ENCODE peak calls at places on chromosomes 7 and 10, in four cellular contexts. U is HCT116, Y is K562, Q is HepG2. I is an unnamed sample.

GRCh38 chr7:95871078-95871848 is 98.9 kb downstream of the DYNC1I1 start:
- DNase-seq in U (peak; percentile 29), Q (peak; percentile 43), Y (peak; percentile 60), I (peak; percentile 38)

GRCh38 chr10:80498833-80499671 is 38.6 kb upstream of the SH2D4B start:
- DNase-seq in Y (peak; percentile 94), Q (peak; percentile 94), U (peak; percentile 85), I (peak; percentile 46)

GRCh38 chr7:129780257-129781127 is 169.0 kb downstream of the NRF1 start:
- DNase-seq in Y (peak; percentile 96), U (peak; percentile 75), Q (peak; percentile 72), I (peak; percentile 38)

GRCh38 chr7:156009569-156009968 is 197.3 kb upstream of the SHH start:
- DNase-seq in U (no peak), Q (no peak), Y (no peak), I (no peak)

GRCh38 chr10:2619927-2620326 is 447.4 kb upstream of the PFKP start:
- DNase-seq in Y (no peak), Q (no peak), U (no peak), I (no peak)

GRCh38 chr7:50921114-50921513 is 138.4 kb upstream of the GRB10 start:
- DNase-seq in U (no peak), Y (no peak), Q (no peak), I (no peak)

GRCh38 chr10:10489765-10490164 is 527.9 kb upstream of the CELF2 start:
- DNase-seq in Q (no peak), U (no peak), Y (no peak), I (no peak)

GRCh38 chr10:36606234-36606839 is 519.1 kb upstream of the ANKRD30A start:
- DNase-seq in Q (no peak), Y (no peak), U (no peak), I (no peak)

GRCh38 chr10:132402781-132403241 is 5.8 kb downstream of the PWWP2B start:
- DNase-seq in Q (no peak), U (no peak), Y (no peak), I (no peak)

GRCh38 chr10:120614685-120615084 is 157.7 kb downstream of the PLPP4 start:
- DNase-seq in Y (no peak), U (no peak), Q (no peak), I (no peak)

GRCh38 chr10:76337641-76338040 is 906.2 kb downstream of the LRMDA start:
- DNase-seq in Y (no peak), Q (no peak), U (no peak), I (no peak)

GRCh38 chr7:85829817-85830432 is 643.1 kb upstream of the SEMA3D start:
- DNase-seq in U (no peak), Y (no peak), Q (no peak), I (no peak)

GRCh38 chr10:110524864-110525242 is 27.1 kb downstream of the DUSP5 start:
- DNase-seq in Y (no peak), U (no peak), Q (no peak), I (no peak)

GRCh38 chr7:28157826-28158416 is 22.7 kb downstream of the JAZF1 start:
- DNase-seq in Q (no peak), Y (no peak), U (no peak), I (no peak)

GRCh38 chr7:47008461-47008860 is 573.5 kb downstream of the TNS3 start:
- DNase-seq in Q (no peak), U (no peak), Y (no peak), I (no peak)

GRCh38 chr10:103636492-103636891 is 143.0 kb downstream of the NEURL1 start:
- DNase-seq in U (no peak), Q (no peak), Y (no peak), I (no peak)

GRCh38 chr7:71144963-71145362 is 13.0 kb downstream of the GALNT17 start:
- DNase-seq in U (no peak), Q (no peak), Y (no peak), I (no peak)

GRCh38 chr7:55966851-55967250 is 2.5 kb downstream of the NIPSNAP2 start:
- DNase-seq in Q (no peak), Y (no peak), U (no peak), I (no peak)

GRCh38 chr7:152590481-152590880 is 85.5 kb downstream of the XRCC2 start:
- DNase-seq in Q (no peak), U (no peak), Y (no peak), I (no peak)

GRCh38 chr7:156963472-156963871 is 14.0 kb downstream of the NOM1 start:
- DNase-seq in Y (no peak), Q (no peak), U (no peak), I (no peak)

GRCh38 chr10:113362645-113363091 is 190.2 kb upstream of the HABP2 start:
- DNase-seq in Q (no peak), U (no peak), Y (no peak), I (no peak)

GRCh38 chr10:13338337-13339128 is 9.6 kb downstream of the SEPHS1 start:
- DNase-seq in Y (no peak), Q (no peak), U (no peak), I (no peak)

GRCh38 chr7:47681241-47681810 is 99.4 kb upstream of the TNS3 start:
- DNase-seq in Y (no peak), U (no peak), Q (no peak), I (no peak)

GRCh38 chr7:146772581-146772980 is 656.0 kb downstream of the CNTNAP2 start:
- DNase-seq in U (no peak), Y (no peak), Q (no peak), I (no peak)

GRCh38 chr7:26858735-26859134 is 5.7 kb downstream of the SKAP2 start:
- DNase-seq in Y (no peak), U (no peak), Q (no peak), I (no peak)

GRCh38 chr7:26151096-26151495 is 902 bp upstream of the NFE2L3 start:
- DNase-seq in Q (no peak), U (no peak), Y (no peak), I (no peak)

GRCh38 chr10:1732501-1733123 is 4.7 kb downstream of the ADARB2 start:
- DNase-seq in U (no peak), Q (no peak), Y (no peak), I (no peak)

GRCh38 chr7:150481207-150481920 is 30.9 kb downstream of the GIMAP8 start:
- DNase-seq in Q (no peak), Y (no peak), U (no peak), I (no peak)

GRCh38 chr7:17758008-17758407 is 182.3 kb downstream of the SNX13 start:
- DNase-seq in U (no peak), Q (no peak), Y (no peak), I (no peak)

GRCh38 chr10:73843254-73843653 is 31.1 kb downstream of the CAMK2G start:
- DNase-seq in Y (no peak), U (no peak), Q (no peak), I (no peak)

GRCh38 chr7:73718438-73718881 is 1.0 kb downstream of the STX1A start:
- DNase-seq in Y (no peak), Q (no peak), U (no peak), I (no peak)

GRCh38 chr7:85508642-85509429 is 322.0 kb upstream of the SEMA3D start:
- DNase-seq in Y (no peak), U (no peak), Q (no peak), I (no peak)

GRCh38 chr7:156105337-156106106 is 293.3 kb upstream of the SHH start:
- DNase-seq in U (no peak), Q (no peak), Y (no peak), I (no peak)

GRCh38 chr10:79185796-79186374 is 117.1 kb downstream of the ZMIZ1 start:
- DNase-seq in Q (peak; percentile 49), U (no peak), Y (no peak), I (no peak)

GRCh38 chr7:140607441-140607989 is 33.1 kb downstream of the DENND2A start:
- DNase-seq in Q (no peak), U (no peak), Y (no peak), I (no peak)

GRCh38 chr10:58028597-58029366 is 238.9 kb downstream of the IPMK start:
- DNase-seq in Y (no peak), U (no peak), Q (no peak), I (no peak)

DNA sequence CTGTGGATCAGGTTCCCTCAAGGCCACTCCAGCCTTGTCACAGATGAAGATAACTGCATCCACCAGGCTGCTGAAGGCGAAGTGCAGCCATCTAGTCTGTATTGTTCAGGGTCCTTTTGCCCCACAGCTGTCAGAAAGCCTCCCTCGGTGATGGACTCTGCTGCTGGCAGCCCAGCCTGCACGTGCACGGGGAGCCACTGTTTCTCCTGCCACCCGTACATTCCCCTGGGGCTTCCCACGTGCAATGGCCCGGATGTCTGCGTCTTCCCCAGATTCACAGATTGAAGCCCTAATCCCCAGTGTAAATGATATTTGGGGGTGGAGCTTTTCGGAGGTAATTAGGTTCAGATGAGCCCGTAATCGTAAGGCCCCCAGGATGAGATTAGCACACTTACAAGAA is 46.6 kb upstream of the VIPR2 start:
- DNase-seq in Y (no peak), U (no peak), Q (no peak), I (no peak)
- H3K9me3 ChIP-seq in Y (peaks cover 8% of the 10 kb centered on the region), U (no peaks in the 10 kb centered on the region), Q (no peaks in the 10 kb centered on the region), I (peaks cover 7% of the 10 kb centered on the region)

DNA sequence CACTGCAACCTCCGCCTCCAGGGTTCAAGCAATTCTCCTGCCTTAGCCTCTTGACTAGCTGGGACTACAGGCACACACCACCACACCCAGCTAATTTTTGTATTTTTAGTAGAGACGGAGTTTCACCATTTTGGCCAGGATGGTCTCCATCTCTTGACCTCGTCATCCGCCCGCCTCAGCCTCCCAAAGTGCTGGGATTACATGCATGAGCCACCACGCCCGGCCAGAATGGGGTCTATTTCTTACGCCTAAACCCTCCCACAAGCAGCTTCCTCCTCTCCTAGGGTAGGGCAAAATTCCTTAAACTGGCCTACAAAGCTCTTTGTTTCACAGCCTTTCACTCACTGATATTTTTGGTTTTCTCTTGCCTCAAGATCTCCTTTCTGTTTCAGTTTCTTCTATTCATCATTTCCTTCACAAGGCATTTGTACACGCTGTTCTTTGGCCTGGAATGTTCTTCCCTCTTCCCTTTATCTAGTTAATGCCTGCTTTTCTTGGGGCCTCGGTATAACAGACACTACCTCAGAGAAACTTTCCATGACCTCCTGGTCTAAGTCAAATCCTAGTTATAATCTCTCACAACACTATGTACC is 6.7 kb downstream of the CPEB3 start:
- DNase-seq in Y (no peak), Q (no peak), U (no peak), I (no peak)
- TF ChIP-seq TCF7L2 in Y (no peak), Q (no peak), U (no peak), I (no peak)

DNA sequence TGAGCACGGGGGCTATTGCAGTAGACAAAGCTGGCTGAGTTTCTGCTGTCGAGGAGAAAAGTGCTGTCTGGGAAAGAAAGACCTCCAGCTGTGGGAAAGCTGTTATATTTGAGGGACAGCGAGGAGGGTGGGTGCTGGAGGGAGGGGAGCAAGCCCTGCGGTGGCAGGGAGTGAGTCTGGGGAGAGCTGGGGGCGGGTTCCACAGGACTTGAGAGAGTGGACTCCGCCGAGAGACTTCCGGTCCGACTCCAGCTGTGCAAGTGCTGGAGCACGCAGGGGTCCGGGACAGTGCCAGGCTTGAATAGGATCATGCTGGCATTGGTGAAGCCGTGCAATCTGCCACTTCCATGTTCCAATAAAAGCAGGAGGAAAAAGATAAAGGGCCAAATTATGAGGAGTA is 602.1 kb upstream of the FOXK1 start:
- DNase-seq in Q (no peak), Y (no peak), U (no peak), I (no peak)
- H3K9me3 ChIP-seq in Q (no peaks in the 10 kb centered on the region), Y (no peaks in the 10 kb centered on the region), U (no peaks in the 10 kb centered on the region), I (no peaks in the 10 kb centered on the region)

GRCh38 chr10:81546243-81546642 is 328.8 kb upstream of the NRG3 start:
- DNase-seq in U (no peak), Y (no peak), Q (no peak), I (no peak)
- TF ChIP-seq TCF7L2 in U (no peak), Y (no peak), Q (no peak), I (no peak)

GRCh38 chr10:128546651-128547165 is 420.5 kb upstream of the MKI67 start:
- DNase-seq in Q (no peak), U (no peak), Y (no peak), I (no peak)
- H3K9me3 ChIP-seq in Q (no peaks in the 10 kb centered on the region), U (no peaks in the 10 kb centered on the region), Y (no peaks in the 10 kb centered on the region), I (no peaks in the 10 kb centered on the region)

GRCh38 chr7:30406664-30407425 is 71.7 kb downstream of the NOD1 start:
- DNase-seq in U (no peak), Q (no peak), Y (no peak), I (no peak)
- TF ChIP-seq TCF7L2 in U (no peak), Q (no peak), Y (no peak), I (no peak)

I was measured in Panc1.